ENCODE peak calls at places on chromosomes 7 and 10, in five cellular contexts. B is WTC11, P is H9, Q is fibroblast of lung, H is BE2C. L is an unnamed sample.

GRCh38 chr10:541750-542371 is 147.6 kb downstream of the DIP2C start:
- DNase-seq in B (no peak), P (no peak), Q (no peak), H (peak), L (no peak)

GRCh38 chr7:100219271-100219737 is 445 bp upstream of the PVRIG start:
- DNase-seq in B (no peak), P (no peak), Q (no peak), H (no peak), L (no peak)

GRCh38 chr7:142345817-142346216 is 88.0 kb upstream of the PRSS58 start:
- DNase-seq in B (no peak), P (no peak), Q (no peak), H (no peak), L (no peak)

GRCh38 chr10:103983367-103983911 is 16.5 kb downstream of the SLK start:
- DNase-seq in B (no peak), P (no peak), Q (no peak), H (no peak), L (no peak)

GRCh38 chr7:85030893-85031292 is 156.0 kb downstream of the SEMA3D start:
- DNase-seq in B (no peak), P (no peak), Q (peak), H (no peak), L (no peak)

GRCh38 chr7:33221374-33221773 is 92.0 kb downstream of the BBS9 start:
- DNase-seq in B (no peak), P (no peak), Q (peak), H (no peak), L (no peak)

GRCh38 chr7:22866965-22867364 is 44.3 kb upstream of the TOMM7 start:
- DNase-seq in B (no peak), P (no peak), Q (peak), H (no peak), L (no peak)

GRCh38 chr10:119024882-119025281 is 4.6 kb upstream of the NANOS1 start:
- DNase-seq in B (no peak), P (no peak), Q (no peak), H (no peak), L (no peak)

GRCh38 chr7:1620835-1621234 is 49.2 kb upstream of the ELFN1 start:
- DNase-seq in B (no peak), P (no peak), Q (no peak), H (no peak), L (no peak)

GRCh38 chr10:113947138-113948011 is 92.9 kb downstream of the NHLRC2 start:
- DNase-seq in B (no peak), P (no peak), Q (peak), H (peak), L (no peak)

GRCh38 chr7:144834516-144835165 is 1.2 kb downstream of the TPK1 start:
- DNase-seq in B (no peak), P (no peak), Q (no peak), H (no peak), L (no peak)

GRCh38 chr7:68238204-68238805 is 1241.7 kb downstream of the TYW1 start:
- DNase-seq in B (no peak), P (peak), Q (no peak), H (no peak), L (no peak)

DNA sequence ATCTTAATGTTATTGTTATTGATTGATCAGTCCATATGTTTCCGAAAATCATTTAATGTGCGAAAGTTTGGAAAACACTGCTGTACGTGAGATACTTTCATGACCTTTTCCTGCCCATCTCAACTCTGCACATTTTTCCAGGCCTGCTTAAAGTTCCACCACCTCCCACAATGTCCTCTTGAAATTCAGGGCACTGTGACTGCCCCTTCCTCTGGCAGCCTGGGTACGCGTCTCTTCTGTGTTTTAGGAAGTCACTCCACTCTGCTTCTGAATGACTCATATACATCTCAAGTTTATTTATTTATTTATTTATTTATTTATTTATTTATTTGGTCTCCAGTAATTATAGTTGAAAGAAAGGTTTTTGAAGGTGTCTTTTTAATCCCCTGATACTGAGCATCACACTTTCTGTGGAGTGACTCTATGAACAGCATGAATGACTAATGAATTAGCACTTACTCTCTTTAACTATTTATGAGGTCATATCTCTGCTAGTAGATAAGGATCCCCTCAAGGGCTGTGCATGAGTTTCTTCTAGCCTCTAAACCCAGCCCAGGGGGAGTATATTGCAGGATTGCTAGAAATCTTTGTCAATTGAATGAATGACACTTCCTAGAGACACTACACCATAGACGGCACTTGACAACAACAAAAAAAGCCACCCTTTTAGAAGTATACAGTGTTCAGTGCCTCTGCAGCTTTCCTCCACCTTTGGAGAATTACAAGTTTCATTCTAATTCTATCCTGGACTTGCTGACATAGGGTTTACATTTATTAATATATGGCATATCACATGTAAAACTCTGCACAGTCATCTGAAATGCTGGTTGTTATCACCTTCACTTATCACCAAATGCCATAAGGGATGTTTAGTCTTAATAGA is 2.2 kb downstream of the MACC1 start:
- DNase-seq in B (no peak), P (no peak), Q (no peak), H (no peak), L (no peak)
- TF ChIP-seq CTCF in B (no peak), P (no peak), Q (no peak), H (no peak), L (no peak)

GRCh38 chr10:77907900-77908717 is 18.4 kb downstream of the DLG5 start:
- DNase-seq in B (peak), P (peak), Q (no peak), H (no peak), L (no peak)
- TF ChIP-seq CTCF in B (no peak), P (peak), Q (no peak), H (peak), L (no peak)

DNA sequence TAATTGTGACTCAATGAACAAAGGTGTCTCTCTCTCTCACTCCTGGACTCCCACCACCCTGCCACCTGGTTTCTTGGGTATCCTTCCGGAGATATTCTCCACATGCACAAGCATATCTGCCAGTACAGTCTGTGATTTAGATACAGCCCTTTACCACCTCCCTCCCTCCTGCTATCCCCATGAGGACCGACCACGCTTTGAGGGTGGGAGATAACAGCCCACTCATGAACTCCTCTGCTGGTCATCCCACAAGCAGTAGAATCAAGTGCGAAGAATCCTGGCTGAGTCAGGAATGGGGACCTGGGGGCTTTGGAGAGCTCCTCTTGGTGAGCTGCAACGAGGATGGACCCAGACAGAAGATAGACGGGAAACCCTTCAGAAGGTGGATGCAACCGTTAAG is 28.2 kb upstream of the MXI1 start:
- DNase-seq in B (no peak), P (no peak), Q (no peak), H (no peak), L (no peak)
- TF ChIP-seq CTCF in B (no peak), P (no peak), Q (no peak), H (no peak), L (no peak)

DNA sequence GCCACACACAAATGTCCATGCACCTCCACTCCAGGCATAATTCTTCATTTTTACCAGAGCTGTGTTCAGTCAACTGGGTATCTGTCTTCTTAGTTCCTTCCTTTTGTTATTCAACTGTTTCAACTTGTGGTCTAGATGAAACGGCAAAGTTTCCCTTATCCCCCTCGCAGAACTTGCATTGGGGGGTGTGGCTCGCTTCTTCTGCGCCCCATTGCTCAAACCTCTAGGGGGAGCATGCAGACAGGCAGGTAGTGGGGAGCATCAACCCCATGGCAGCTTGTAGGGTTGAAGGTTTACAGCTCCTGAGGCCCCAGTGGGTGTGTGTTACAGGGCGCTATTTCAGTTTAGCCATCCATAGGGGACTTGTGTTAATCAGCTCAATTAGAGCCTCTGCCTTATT is 38.3 kb upstream of the COBL start:
- DNase-seq in B (peak), P (peak), Q (no peak), H (no peak), L (no peak)
- TF ChIP-seq CTCF in B (peak), P (peak), Q (no peak), H (peak), L (no peak)

GRCh38 chr7:17396692-17397091 is 98.2 kb downstream of the AHR start:
- DNase-seq in B (no peak), P (no peak), Q (no peak), H (no peak), L (no peak)
- TF ChIP-seq CTCF in B (no peak), P (no peak), Q (no peak), H (no peak), L (no peak)

DNA sequence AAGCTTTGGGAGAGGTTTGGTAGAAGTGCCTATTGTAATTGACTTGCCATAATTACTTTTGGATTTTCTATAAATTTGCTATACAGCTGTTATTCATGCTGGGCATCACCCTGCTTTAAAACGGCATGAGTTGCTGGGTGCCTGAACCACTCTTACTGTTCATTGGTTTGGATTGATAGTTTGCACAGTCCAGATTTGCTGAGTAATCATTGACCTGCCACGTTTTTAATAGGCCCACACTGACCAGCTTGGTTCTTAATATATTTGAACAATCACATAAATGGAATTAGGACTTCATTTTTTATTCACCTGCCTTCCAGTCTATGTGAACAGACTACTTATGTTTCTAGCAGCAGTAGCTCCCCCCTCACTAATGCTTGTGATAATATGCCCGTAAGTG is 630.8 kb downstream of the SDK1 start:
- DNase-seq in B (no peak), P (no peak), Q (no peak), H (no peak), L (no peak)
- TF ChIP-seq CTCF in B (no peak), P (no peak), Q (no peak), H (no peak), L (no peak)

GRCh38 chr10:15168296-15168780 is at the start of gene NMT2:
- DNase-seq in B (peak), P (peak), Q (peak), H (peak), L (no peak)
- TF ChIP-seq CTCF in B (no peak), P (peak), Q (peak), H (peak), L (peak)

GRCh38 chr7:55307123-55307916 is 57.8 kb upstream of the LANCL2 start:
- DNase-seq in B (peak), P (peak), Q (no peak), H (no peak), L (peak)
- TF ChIP-seq CTCF in B (no peak), P (peak), Q (peak), H (no peak), L (no peak)